ENCODE peak calls at places on chromosomes 16 and 17, in six cellular contexts. P is mesendoderm; Z is A549; E is right lobe of liver; L is naive thymus-derived CD4-positive, alpha-beta T cell; I is heart right ventricle. H is an unnamed sample. For H3K4me1, the result is how much of the 10 kb centered on the place peaks cover.

GRCh38 chr16:57643166-57643813 is 14.9 kb downstream of the ADGRG1 start:
- DNase-seq in Z (no peak), I (no peak), E (no peak), P (peak), L (no peak), H (no peak)

GRCh38 chr16:89098767-89099430 is 5.2 kb downstream of the ACSF3 start:
- DNase-seq in I (no peak), Z (no peak), P (no peak), E (no peak), L (no peak), H (no peak)

GRCh38 chr17:68184816-68185436 is 62.9 kb upstream of the AMZ2 start:
- DNase-seq in P (no peak), L (no peak), E (no peak), I (no peak), Z (no peak), H (no peak)

GRCh38 chr17:9666461-9667050 is 21.2 kb downstream of the USP43 start:
- DNase-seq in L (no peak), E (no peak), Z (no peak), I (no peak), P (no peak), H (no peak)

GRCh38 chr16:27429330-27429871 is 27.4 kb downstream of the IL21R start:
- DNase-seq in Z (no peak), L (no peak), P (no peak), E (no peak), I (no peak), H (no peak)

GRCh38 chr17:48037036-48037881 is at the start of gene COPZ2:
- DNase-seq in L (peak), P (no peak), E (peak), I (peak), Z (peak), H (peak)

GRCh38 chr16:30186782-30187555 is 3.6 kb downstream of the CORO1A start:
- DNase-seq in E (peak), P (peak), L (peak), Z (peak), I (peak), H (peak)

GRCh38 chr17:50680126-50680525 is 27.6 kb downstream of the ANKRD40 start:
- DNase-seq in E (no peak), L (no peak), Z (no peak), P (no peak), I (no peak), H (no peak)

GRCh38 chr17:47948706-47949196 is 7.4 kb downstream of the PNPO start:
- DNase-seq in P (no peak), L (no peak), I (no peak), Z (peak), E (peak), H (no peak)

GRCh38 chr17:69883139-69883538 is 191.9 kb upstream of the KCNJ16 start:
- DNase-seq in Z (no peak), I (no peak), P (no peak), E (no peak), L (no peak), H (no peak)
- H3K4me1 ChIP-seq in Z (under half), I (under half), P (under half), E (under half), L (under half), H (under half)

DNA sequence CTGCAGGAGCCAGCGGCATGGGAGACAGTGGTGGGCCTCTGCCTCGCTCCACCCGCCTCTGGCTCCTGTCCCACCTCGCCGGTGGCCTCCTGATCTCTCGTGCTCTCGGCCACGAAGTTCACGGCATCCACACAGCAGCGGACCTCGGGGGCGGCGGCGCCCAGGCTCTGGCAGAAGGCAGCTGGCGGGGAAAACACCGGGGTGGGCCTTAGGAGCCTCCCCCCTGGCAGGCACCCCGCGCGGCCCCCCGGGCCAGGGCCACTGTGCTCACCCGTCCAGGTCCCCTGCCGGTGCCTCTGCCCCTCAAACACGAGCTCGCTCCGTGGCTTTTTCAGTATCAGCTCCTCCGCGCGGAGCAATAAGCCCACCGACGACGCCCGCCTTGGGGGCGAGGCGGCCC is 409 bp upstream of the C17orf107 start:
- DNase-seq in I (no peak), P (no peak), L (no peak), E (peak), Z (no peak), H (no peak)
- H3K4me3 ChIP-seq in I (peak), P (no peak), L (peak), E (peak), Z (no peak), H (peak)

GRCh38 chr16:59392911-59393310 is 658.8 kb upstream of the GOT2 start:
- DNase-seq in Z (no peak), L (no peak), P (no peak), I (no peak), E (no peak), H (no peak)

GRCh38 chr16:59397638-59398037 is 663.5 kb upstream of the GOT2 start:
- DNase-seq in Z (no peak), E (no peak), P (no peak), I (no peak), L (no peak), H (no peak)

DNA sequence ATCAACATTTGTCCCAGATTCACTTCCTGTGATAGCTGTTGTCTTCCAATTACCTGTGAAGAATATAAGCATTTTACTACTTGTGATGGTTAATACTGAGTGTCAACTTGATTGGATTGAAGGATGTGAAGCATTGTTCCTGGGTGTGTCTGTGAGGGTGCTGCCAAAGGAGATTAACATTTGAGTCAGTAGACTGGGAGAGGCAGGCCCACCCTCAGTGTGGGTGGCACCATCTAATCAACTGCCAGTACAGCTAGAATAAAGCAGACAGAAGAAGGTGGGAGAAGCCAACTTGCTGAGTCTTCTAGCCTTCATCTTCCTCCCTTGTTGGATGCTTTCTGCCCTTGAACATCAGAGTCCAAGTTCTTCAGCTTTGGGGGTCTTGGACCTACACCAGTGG is 660.4 kb upstream of the GOT2 start:
- DNase-seq in I (no peak), E (no peak), Z (no peak), P (no peak), L (no peak), H (no peak)
- H3K4me1 ChIP-seq in I (under half), E (under half), Z (under half), P (under half), L (under half), H (under half)

GRCh38 chr17:81802048-81802758 is 1.7 kb upstream of the GCGR start:
- DNase-seq in L (no peak), Z (no peak), P (no peak), I (no peak), E (no peak), H (no peak)

GRCh38 chr17:81804559-81805399 is 829 bp downstream of the GCGR start:
- DNase-seq in E (peak), L (no peak), P (no peak), I (no peak), Z (no peak), H (no peak)

GRCh38 chr17:81802856-81803643 is 900 bp upstream of the GCGR start:
- DNase-seq in Z (no peak), I (no peak), P (no peak), L (no peak), E (no peak), H (no peak)

GRCh38 chr17:81805707-81806460 is 1.9 kb downstream of the GCGR start:
- DNase-seq in P (no peak), I (no peak), E (no peak), Z (no peak), L (no peak), H (no peak)

GRCh38 chr17:81803728-81804558 is at the start of gene GCGR:
- DNase-seq in I (no peak), L (no peak), P (no peak), E (no peak), Z (no peak), H (no peak)
- H3K4me3 ChIP-seq in I (no peak), L (no peak), P (no peak), E (peak), Z (peak), H (no peak)

GRCh38 chr16:85582177-85582888 is 30.8 kb upstream of the GSE1 start:
- DNase-seq in L (no peak), Z (no peak), P (no peak), I (no peak), E (no peak), H (no peak)

GRCh38 chr16:85579199-85579598 is 33.9 kb upstream of the GSE1 start:
- DNase-seq in I (no peak), P (peak), L (no peak), Z (no peak), E (no peak), H (no peak)

GRCh38 chr16:85578599-85578948 is 34.5 kb upstream of the GSE1 start:
- DNase-seq in I (no peak), Z (no peak), E (no peak), L (no peak), P (no peak), H (no peak)

GRCh38 chr16:85579883-85580607 is 33.1 kb upstream of the GSE1 start:
- DNase-seq in E (no peak), P (no peak), L (no peak), Z (no peak), I (no peak), H (no peak)

DNA sequence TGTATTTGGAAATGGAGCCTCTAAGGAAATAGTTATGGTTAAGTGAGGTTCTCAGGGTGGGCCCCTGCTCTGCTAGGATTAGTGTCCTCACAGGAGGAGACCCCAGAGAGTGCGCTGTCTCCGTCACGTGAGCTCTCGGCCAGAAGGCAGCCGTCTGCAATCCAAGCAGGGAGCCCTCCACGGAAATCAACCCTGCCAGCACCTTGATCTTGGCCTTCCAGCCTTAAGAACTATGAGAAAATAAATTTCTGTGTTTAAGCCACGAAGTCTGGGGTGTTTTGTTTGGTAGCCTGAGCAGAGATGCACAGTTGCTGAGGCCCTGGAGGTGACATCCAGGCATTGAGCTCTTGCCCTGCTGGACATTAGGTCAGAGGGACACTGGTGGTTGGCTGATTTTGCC is 32.4 kb upstream of the GSE1 start:
- DNase-seq in L (no peak), I (no peak), Z (no peak), E (no peak), P (no peak), H (no peak)
- H3K4me1 ChIP-seq in L (under half), I (under half), Z (under half), E (under half), P (under half), H (under half)

H was measured in uterus.